ENCODE peak calls at places on chromosome 2, in five cellular contexts. W is heart left ventricle, V is IMR-90, G is esophagus squamous epithelium, M is prostate gland. B is an unnamed sample.

GRCh38 chr2:64730551-64731305 is 77.0 kb upstream of the SERTAD2 start:
- DNase-seq in W (peak), V (peak), G (no peak), M (peak), B (peak)

GRCh38 chr2:222038086-222038802 is 260.6 kb downstream of the PAX3 start:
- DNase-seq in W (no peak), V (peak), G (no peak), M (no peak), B (no peak)

GRCh38 chr2:192500550-192501200 is 305.9 kb upstream of the TMEFF2 start:
- DNase-seq in W (no peak), V (peak), G (no peak), M (peak), B (peak)

GRCh38 chr2:216316743-216317142 is 55.5 kb downstream of the MARCHF4 start:
- DNase-seq in W (no peak), V (peak), G (no peak), M (no peak), B (peak)

GRCh38 chr2:143399679-143400078 is 270.5 kb downstream of the ARHGAP15 start:
- DNase-seq in W (no peak), V (peak), G (no peak), M (no peak), B (no peak)

GRCh38 chr2:217793566-217794132 is 209.1 kb downstream of the TNS1 start:
- DNase-seq in W (no peak), V (no peak), G (no peak), M (no peak), B (no peak)

GRCh38 chr2:170258382-170258781 is 80.4 kb downstream of the MYO3B start:
- DNase-seq in W (no peak), V (no peak), G (no peak), M (no peak), B (no peak)

GRCh38 chr2:165582863-165583506 is 113.5 kb downstream of the CSRNP3 start:
- DNase-seq in W (no peak), V (no peak), G (no peak), M (peak), B (no peak)

GRCh38 chr2:241636182-241636982 is 576 bp downstream of the THAP4 start:
- DNase-seq in W (peak), V (peak), G (no peak), M (no peak), B (peak)

GRCh38 chr2:44707945-44708645 is 233.4 kb upstream of the SIX3 start:
- DNase-seq in W (no peak), V (no peak), G (no peak), M (no peak), B (no peak)

GRCh38 chr2:162069200-162069910 is 4.7 kb downstream of the DPP4 start:
- DNase-seq in W (no peak), V (peak), G (no peak), M (no peak), B (no peak)

GRCh38 chr2:25738383-25739343 is 65.3 kb upstream of the DTNB start:
- DNase-seq in W (no peak), V (no peak), G (no peak), M (no peak), B (no peak)

GRCh38 chr2:120108049-120108448 is 95.2 kb downstream of the EPB41L5 start:
- DNase-seq in W (no peak), V (peak), G (no peak), M (peak), B (no peak)

GRCh38 chr2:3631851-3632659 is 25.9 kb upstream of the ALLC start:
- DNase-seq in W (peak), V (no peak), G (no peak), M (no peak), B (no peak)

GRCh38 chr2:150341982-150342680 is 145.3 kb downstream of the RND3 start:
- DNase-seq in W (no peak), V (no peak), G (no peak), M (no peak), B (no peak)

GRCh38 chr2:239376942-239377531 is 23.8 kb downstream of the HDAC4 start:
- DNase-seq in W (peak), V (no peak), G (no peak), M (no peak), B (no peak)

GRCh38 chr2:69180227-69180626 is 167.2 kb downstream of the ANTXR1 start:
- DNase-seq in W (no peak), V (no peak), G (no peak), M (no peak), B (no peak)

GRCh38 chr2:21438949-21439348 is 315.2 kb downstream of the TDRD15 start:
- DNase-seq in W (no peak), V (peak), G (no peak), M (no peak), B (peak)

GRCh38 chr2:120398961-120399888 is 53.3 kb downstream of the INHBB start:
- DNase-seq in W (no peak), V (no peak), G (no peak), M (no peak), B (no peak)

GRCh38 chr2:240322991-240323390 is 112.5 kb upstream of the GPC1 start:
- DNase-seq in W (no peak), V (no peak), G (no peak), M (no peak), B (no peak)

GRCh38 chr2:122156101-122156500 is 400.6 kb downstream of the TSN start:
- DNase-seq in W (no peak), V (no peak), G (no peak), M (no peak), B (no peak)

GRCh38 chr2:71348302-71348701 is 16.7 kb downstream of the ZNF638 start:
- DNase-seq in W (no peak), V (peak), G (no peak), M (no peak), B (no peak)

GRCh38 chr2:213476641-213477040 is 192.4 kb downstream of the SPAG16 start:
- DNase-seq in W (no peak), V (no peak), G (no peak), M (no peak), B (no peak)

GRCh38 chr2:237405006-237405559 is 8.9 kb downstream of the COL6A3 start:
- DNase-seq in W (no peak), V (peak), G (no peak), M (no peak), B (no peak)

GRCh38 chr2:38797276-38797675 is 19.3 kb downstream of the GEMIN6 start:
- DNase-seq in W (no peak), V (peak), G (no peak), M (no peak), B (peak)

GRCh38 chr2:239768907-239769573 is 256.1 kb downstream of the NDUFA10 start:
- DNase-seq in W (no peak), V (no peak), G (no peak), M (no peak), B (no peak)

GRCh38 chr2:229784791-229785190 is 70.4 kb upstream of the DNER start:
- DNase-seq in W (no peak), V (peak), G (no peak), M (no peak), B (no peak)

GRCh38 chr2:191304939-191305875 is 60.0 kb downstream of the MYO1B start:
- DNase-seq in W (peak), V (peak), G (no peak), M (peak), B (no peak)

GRCh38 chr2:118227698-118228508 is 139.6 kb downstream of the INSIG2 start:
- DNase-seq in W (no peak), V (no peak), G (no peak), M (no peak), B (no peak)

GRCh38 chr2:74554821-74555531 is 456 bp downstream of the DOK1 start:
- DNase-seq in W (peak), V (peak), G (no peak), M (no peak), B (peak)

GRCh38 chr2:85712849-85713612 is 18.9 kb downstream of the GNLY start:
- DNase-seq in W (peak), V (peak), G (no peak), M (peak), B (no peak)

GRCh38 chr2:143026411-143027054 is 102.7 kb upstream of the ARHGAP15 start:
- DNase-seq in W (no peak), V (no peak), G (no peak), M (no peak), B (no peak)

GRCh38 chr2:222000326-222000725 is 298.5 kb downstream of the PAX3 start:
- DNase-seq in W (no peak), V (peak), G (no peak), M (no peak), B (peak)

GRCh38 chr2:68465081-68465916 is 1.8 kb downstream of the FBXO48 start:
- DNase-seq in W (no peak), V (peak), G (no peak), M (no peak), B (no peak)

GRCh38 chr2:75604479-75604878 is 42.1 kb upstream of the MRPL19 start:
- DNase-seq in W (no peak), V (peak), G (no peak), M (no peak), B (no peak)

GRCh38 chr2:24825883-24826800 is 32.9 kb downstream of the CENPO start:
- DNase-seq in W (no peak), V (no peak), G (no peak), M (no peak), B (no peak)

DNA sequence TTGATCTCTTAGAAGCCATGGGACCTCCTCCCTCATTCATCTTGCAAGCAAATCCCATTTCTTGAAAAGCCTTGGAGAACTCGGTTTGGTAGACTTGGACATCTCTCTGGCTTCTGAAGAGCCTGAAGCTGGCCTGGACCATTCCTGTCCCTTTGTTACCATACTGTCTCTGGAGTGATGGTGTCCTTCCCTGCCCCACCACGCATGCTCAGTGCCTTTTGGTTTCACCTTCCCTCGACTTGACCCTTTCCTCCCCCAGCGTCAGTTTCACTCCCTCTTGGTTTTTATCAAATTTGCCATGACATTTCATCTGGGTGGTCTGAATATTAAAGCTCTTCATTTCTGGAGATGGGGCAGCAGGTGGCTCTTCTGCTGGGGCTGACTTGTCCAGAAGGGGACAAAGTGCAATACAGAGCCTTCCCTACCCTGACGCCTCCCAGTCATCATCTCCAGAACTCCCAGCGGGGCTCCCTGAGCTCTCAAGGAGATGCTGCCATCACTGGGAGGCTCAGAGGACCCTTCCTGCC is 20.0 kb downstream of the FOSL2 start:
- DNase-seq in W (no peak), V (no peak), G (no peak), M (no peak), B (no peak)
- TF ChIP-seq POLR2A in W (no peak), V (no peak), G (no peak), M (no peak), B (no peak)

DNA sequence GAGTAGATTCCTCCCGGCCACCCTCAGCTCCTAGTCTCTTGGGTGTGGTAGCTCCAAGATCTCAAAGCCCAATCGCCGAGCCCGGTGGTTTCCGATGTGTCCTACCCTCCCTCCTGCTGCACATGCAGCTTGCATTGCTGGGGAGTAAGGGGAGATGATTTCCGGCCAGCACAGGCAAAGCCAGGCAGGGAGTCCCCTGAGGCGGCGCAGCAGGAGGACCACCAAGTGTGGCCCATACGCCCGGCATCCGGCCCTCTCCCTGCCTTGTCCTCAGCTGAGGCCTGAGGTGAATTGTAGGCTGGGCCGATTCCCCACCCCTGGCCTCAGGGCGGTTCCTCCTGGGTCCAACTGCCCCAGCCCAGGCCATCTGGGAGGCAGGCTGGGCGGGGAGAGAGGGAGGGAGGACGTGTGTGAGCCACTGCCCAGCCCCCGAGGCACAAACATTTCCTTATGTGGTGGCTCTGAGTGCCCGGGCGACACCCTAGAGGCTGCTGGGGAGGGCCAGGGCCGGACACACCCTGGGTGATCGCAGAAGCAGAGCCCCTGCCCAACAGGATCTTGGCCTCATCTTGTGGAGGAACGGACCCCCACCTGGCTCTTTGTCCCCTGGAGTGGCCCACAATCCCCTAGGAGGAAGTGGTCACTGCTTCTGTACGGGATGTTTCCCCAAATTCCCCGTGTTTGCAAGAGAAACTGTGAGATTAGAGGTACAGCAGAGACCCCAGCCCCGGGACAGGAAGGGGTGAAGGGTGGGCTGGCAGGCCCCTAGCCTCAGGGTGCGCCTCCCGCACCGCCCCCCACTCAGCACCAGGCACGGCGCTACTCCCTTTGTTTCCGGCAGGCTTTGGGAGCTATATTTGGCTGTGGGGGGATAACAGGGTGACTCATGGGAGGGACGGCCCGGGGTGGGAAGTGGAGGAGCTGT is 41.9 kb upstream of the PTMA start:
- DNase-seq in W (peak), V (peak), G (peak), M (peak), B (peak)
- TF ChIP-seq POLR2A in W (peak), V (peak), G (no peak), M (peak), B (peak)

GRCh38 chr2:186544255-186544675 is 45.6 kb upstream of the ITGAV start:
- DNase-seq in W (no peak), V (peak), G (no peak), M (peak), B (peak)
- TF ChIP-seq POLR2A in W (no peak), V (peak), G (no peak), M (no peak), B (no peak)

GRCh38 chr2:73256618-73256922 is 22.5 kb downstream of the CCT7 start:
- DNase-seq in W (no peak), V (no peak), G (no peak), M (no peak), B (no peak)
- TF ChIP-seq POLR2A in W (no peak), V (no peak), G (no peak), M (no peak), B (no peak)

GRCh38 chr2:42810126-42810970 is 18.0 kb upstream of the HAAO start:
- DNase-seq in W (peak), V (peak), G (peak), M (peak), B (peak)

GRCh38 chr2:42809131-42809875 is 16.9 kb upstream of the HAAO start:
- DNase-seq in W (no peak), V (no peak), G (no peak), M (no peak), B (no peak)

GRCh38 chr2:42809876-42810125 is 17.4 kb upstream of the HAAO start:
- DNase-seq in W (peak), V (peak), G (no peak), M (peak), B (peak)

GRCh38 chr2:42812899-42813479 is 20.6 kb upstream of the HAAO start:
- DNase-seq in W (no peak), V (peak), G (no peak), M (no peak), B (no peak)

DNA sequence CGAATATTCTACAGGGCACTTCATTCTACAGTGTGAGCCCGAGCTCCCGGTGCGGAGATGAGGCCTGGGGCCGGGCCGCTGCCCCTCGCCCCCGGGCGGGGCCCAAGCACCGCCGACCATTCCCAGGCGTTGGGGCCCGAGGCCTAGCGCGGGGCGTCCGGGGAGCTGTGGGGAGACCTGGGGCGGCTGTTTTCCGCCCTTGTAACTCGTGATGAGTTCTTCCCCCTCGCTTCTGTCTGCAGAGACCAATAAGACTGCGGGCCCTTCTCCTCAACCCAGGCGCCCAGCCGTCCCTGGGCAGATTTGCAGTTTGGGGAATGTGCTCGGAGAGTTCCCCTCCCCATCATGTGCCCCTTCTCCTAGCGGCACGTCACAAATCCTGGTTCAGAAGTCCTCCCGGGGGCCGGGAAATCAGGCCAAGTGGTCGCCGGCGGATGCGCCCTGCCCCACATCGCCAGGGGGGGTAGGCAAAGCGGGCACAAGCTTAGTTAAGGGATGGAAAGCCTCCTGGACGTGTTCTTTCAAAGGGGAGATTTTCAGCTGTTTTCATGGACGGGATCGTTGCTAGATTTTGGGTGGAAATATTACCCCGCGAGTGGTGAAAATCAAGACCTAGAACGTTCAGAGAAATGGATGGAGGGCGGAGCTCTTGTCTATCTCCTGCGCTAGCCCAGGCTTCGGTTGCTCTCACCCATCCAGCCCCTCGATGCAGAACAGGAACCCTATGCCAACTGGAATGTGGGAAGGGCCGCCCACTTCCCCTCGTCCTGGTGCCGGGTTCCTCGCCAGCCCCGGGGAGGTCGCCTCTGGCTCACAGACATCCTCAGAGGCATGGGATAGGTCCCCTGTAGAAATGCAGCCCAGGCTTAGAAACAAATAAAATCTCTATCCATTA is 18.8 kb upstream of the HAAO start:
- DNase-seq in W (peak), V (peak), G (no peak), M (peak), B (peak)
- TF ChIP-seq POLR2A in W (no peak), V (no peak), G (no peak), M (peak), B (peak)